ENCODE peak calls at places on chromosomes 5 and 9, in seven cellular contexts. L, U, C, S, B, O and W are unnamed samples.

GRCh38 chr9:134210511-134210907 is 46.1 kb upstream of the RNU6ATAC start:
- DNase-seq in O (no peak), B (peak), S (no peak), C (no peak), L (no peak), U (no peak), W (no peak)

GRCh38 chr9:17795708-17796107 is 216.8 kb downstream of the SH3GL2 start:
- DNase-seq in C (no peak), O (peak), S (no peak), L (no peak), U (no peak), B (no peak), W (no peak)

GRCh38 chr5:149271195-149271716 is 403 bp upstream of the AFAP1L1 start:
- DNase-seq in U (no peak), L (no peak), S (no peak), O (peak), B (no peak), C (no peak), W (peak)

GRCh38 chr5:176614805-176615478 is 5.0 kb upstream of the GPRIN1 start:
- DNase-seq in S (no peak), B (no peak), C (no peak), U (no peak), O (no peak), L (peak), W (no peak)

GRCh38 chr9:76371901-76372300 is 22.3 kb downstream of the RFK start:
- DNase-seq in B (no peak), U (no peak), O (no peak), C (no peak), S (no peak), L (peak), W (no peak)

GRCh38 chr5:135600971-135601381 is 22.2 kb upstream of the CXCL14 start:
- DNase-seq in L (no peak), O (no peak), B (no peak), U (no peak), C (no peak), S (no peak), W (no peak)

GRCh38 chr5:10707198-10708187 is 53.5 kb downstream of the DAP start:
- DNase-seq in U (no peak), B (no peak), S (no peak), O (no peak), C (no peak), L (peak), W (no peak)

GRCh38 chr5:113232667-113233066 is 202.1 kb downstream of the TSSK1B start:
- DNase-seq in U (no peak), C (no peak), O (no peak), B (no peak), L (no peak), S (no peak), W (peak)

GRCh38 chr5:21919417-21920022 is 933.6 kb downstream of the CDH12 start:
- DNase-seq in L (peak), B (no peak), C (no peak), S (peak), O (no peak), U (no peak), W (no peak)

GRCh38 chr9:35797311-35798109 is 6.1 kb downstream of the NPR2 start:
- DNase-seq in O (no peak), C (no peak), S (no peak), B (no peak), U (no peak), L (peak), W (no peak)

GRCh38 chr9:109498195-109499060 is at the start of gene PTPN3:
- DNase-seq in C (peak), U (no peak), B (peak), L (no peak), O (peak), S (no peak), W (peak)

GRCh38 chr5:109455598-109456096 is 45.9 kb upstream of the PJA2 start:
- DNase-seq in B (no peak), O (peak), U (no peak), C (no peak), S (peak), L (peak), W (peak)

GRCh38 chr5:88671808-88672499 is 211.0 kb downstream of the MEF2C start:
- DNase-seq in S (no peak), O (no peak), C (no peak), B (no peak), L (no peak), U (no peak), W (no peak)

GRCh38 chr9:75382126-75382525 is 293.8 kb downstream of the OSTF1 start:
- DNase-seq in B (no peak), C (no peak), O (no peak), S (no peak), L (no peak), U (no peak), W (no peak)

GRCh38 chr9:131420913-131421312 is 27.0 kb downstream of the PRRC2B start:
- DNase-seq in L (peak), U (no peak), B (no peak), O (no peak), S (no peak), C (no peak), W (no peak)

GRCh38 chr5:69189162-69190086 is at the start of gene CENPH:
- DNase-seq in C (peak), O (peak), S (peak), L (peak), B (peak), U (peak), W (peak)

GRCh38 chr5:149771216-149771973 is 41.3 kb downstream of the PPARGC1B start:
- DNase-seq in L (no peak), C (no peak), S (no peak), O (no peak), B (peak), U (no peak), W (no peak)

GRCh38 chr9:124133752-124134151 is 122.2 kb downstream of the LHX2 start:
- DNase-seq in C (peak), S (no peak), B (no peak), L (peak), U (no peak), O (no peak), W (peak)

GRCh38 chr5:17888155-17888554 is 253.9 kb downstream of the TAF11L14 start:
- DNase-seq in L (no peak), B (no peak), S (no peak), C (no peak), O (no peak), U (no peak), W (no peak)

GRCh38 chr9:37859043-37859442 is 44.9 kb downstream of the SLC25A51 start:
- DNase-seq in U (no peak), O (no peak), B (no peak), L (peak), S (no peak), C (no peak), W (no peak)

GRCh38 chr5:177304392-177305119 is 957 bp downstream of the PRELID1 start:
- DNase-seq in L (peak), C (no peak), S (no peak), B (no peak), O (no peak), U (no peak), W (no peak)

GRCh38 chr9:78707481-78707977 is 410.6 kb downstream of the PSAT1 start:
- DNase-seq in O (no peak), B (no peak), L (peak), S (no peak), U (no peak), C (no peak), W (no peak)

GRCh38 chr5:10874561-10874960 is 113.5 kb upstream of the DAP start:
- DNase-seq in U (no peak), O (no peak), C (no peak), L (no peak), S (no peak), B (no peak), W (no peak)

GRCh38 chr9:29349050-29349449 is 1775.8 kb upstream of the C9orf72 start:
- DNase-seq in L (no peak), B (no peak), U (no peak), C (no peak), O (no peak), S (no peak), W (no peak)

GRCh38 chr9:134950811-134951210 is 33.1 kb upstream of the FCN1 start:
- DNase-seq in S (no peak), B (peak), L (no peak), U (no peak), C (no peak), O (no peak), W (no peak)

GRCh38 chr5:65815156-65815555 is 93.2 kb downstream of the NLN start:
- DNase-seq in B (no peak), S (no peak), O (no peak), L (no peak), U (no peak), C (no peak), W (no peak)

GRCh38 chr5:179974281-179974945 is 66.7 kb upstream of the TBC1D9B start:
- DNase-seq in B (no peak), U (no peak), L (no peak), S (no peak), C (no peak), O (no peak), W (no peak)

GRCh38 chr5:175282611-175283225 is 161.3 kb downstream of the DRD1 start:
- DNase-seq in L (no peak), O (no peak), B (no peak), U (no peak), C (no peak), S (no peak), W (no peak)

GRCh38 chr9:133119039-133119438 is 2.0 kb downstream of the RALGDS start:
- DNase-seq in S (no peak), B (peak), U (peak), O (peak), L (no peak), C (no peak), W (no peak)

GRCh38 chr5:56658972-56659371 is 156.4 kb upstream of the MAP3K1 start:
- DNase-seq in S (no peak), O (no peak), U (no peak), L (no peak), C (no peak), B (no peak), W (no peak)

DNA sequence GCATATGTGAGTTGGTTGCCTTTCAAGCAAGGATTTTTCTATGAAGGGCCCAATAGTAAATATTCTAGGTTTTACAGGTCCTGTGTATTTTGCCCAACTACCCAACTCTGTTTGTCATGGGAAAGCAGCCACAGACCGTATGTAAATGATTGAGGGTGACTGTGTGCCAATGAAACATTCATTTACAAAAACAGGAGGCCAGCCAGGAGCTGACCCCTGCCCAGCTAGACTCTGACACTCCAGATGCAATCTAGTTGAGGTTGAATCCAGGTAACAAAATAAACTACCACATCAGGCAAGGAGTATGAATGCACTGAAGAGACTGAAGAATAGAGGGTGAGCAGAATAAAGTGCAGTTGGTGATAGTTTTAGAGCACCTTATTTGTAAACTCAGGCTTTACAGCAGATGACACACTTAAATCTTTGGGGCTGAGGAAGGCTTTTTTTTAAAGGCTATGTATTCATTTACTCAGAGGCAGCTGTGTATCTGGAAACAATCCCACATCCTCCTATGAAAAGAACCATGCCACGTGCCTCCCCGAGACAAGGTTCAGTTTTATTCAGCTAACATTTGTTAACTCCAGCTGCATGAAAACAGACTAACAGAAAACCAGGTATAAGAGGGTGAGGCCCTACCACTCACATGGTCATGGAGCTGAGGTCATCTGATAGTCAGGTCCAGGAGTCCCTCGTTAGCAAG is 60.7 kb downstream of the SLC1A1 start:
- DNase-seq in O (no peak), L (peak), S (no peak), U (no peak), B (no peak), C (no peak), W (no peak)
- H3K27ac ChIP-seq in O (no peak), L (no peak), S (no peak), U (no peak), B (peak), C (no peak), W (no peak)

DNA sequence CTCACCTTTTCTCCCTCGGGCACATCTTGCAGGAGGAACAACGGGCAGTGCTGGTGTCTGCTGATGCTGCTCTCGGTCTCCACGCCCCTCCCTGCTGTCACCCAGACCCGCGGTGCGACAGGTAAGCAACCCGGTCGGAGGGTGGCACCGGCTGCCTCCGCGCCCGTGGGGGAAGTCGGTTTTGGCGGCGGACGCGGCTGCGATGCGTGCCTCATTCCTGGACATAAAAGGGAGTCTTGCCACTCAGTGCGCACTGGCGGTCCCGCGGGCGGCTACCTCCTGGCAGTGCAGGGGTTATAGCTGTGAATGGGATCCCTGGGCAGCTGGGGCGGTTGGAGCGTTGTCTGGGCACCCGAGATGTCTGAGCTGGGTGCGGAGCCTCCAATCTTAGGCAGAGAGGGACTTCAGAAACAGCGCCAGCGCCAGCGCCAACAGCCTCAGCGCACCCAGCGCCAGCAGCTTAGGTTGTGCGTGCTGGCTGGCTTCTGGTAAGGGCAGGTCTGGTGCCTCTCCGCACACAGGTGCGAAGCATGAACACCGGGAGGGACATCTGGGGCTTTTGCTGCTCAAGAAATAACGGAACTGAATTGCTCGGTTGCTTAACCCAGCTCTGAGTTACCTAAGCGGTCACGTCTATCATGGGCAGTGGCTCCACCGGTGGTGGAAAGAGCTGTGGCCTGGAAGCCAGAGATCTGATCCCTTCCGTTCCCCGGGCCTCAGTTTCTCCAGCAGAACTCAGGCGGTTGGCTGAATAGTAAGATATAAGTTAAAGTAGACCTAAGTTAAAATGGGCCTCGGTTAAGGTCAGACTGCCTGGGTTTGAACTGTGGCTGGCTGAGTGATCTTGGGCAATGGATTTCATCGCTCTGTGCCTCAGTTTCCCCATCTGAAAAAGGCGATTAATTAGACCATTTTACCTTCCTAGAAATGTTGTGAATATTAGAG is 695 bp downstream of the COL15A1 start:
- DNase-seq in B (peak), C (peak), U (no peak), S (no peak), L (no peak), O (no peak), W (peak)
- H3K27ac ChIP-seq in B (no peak), C (peak), U (no peak), S (no peak), L (peak), O (peak), W (peak)

GRCh38 chr9:101371813-101372212 is 13.0 kb downstream of the BAAT start:
- DNase-seq in B (no peak), U (no peak), C (no peak), S (no peak), O (no peak), L (no peak), W (no peak)
- H3K27ac ChIP-seq in B (no peak), U (no peak), C (no peak), S (no peak), O (no peak), L (no peak), W (no peak)

DNA sequence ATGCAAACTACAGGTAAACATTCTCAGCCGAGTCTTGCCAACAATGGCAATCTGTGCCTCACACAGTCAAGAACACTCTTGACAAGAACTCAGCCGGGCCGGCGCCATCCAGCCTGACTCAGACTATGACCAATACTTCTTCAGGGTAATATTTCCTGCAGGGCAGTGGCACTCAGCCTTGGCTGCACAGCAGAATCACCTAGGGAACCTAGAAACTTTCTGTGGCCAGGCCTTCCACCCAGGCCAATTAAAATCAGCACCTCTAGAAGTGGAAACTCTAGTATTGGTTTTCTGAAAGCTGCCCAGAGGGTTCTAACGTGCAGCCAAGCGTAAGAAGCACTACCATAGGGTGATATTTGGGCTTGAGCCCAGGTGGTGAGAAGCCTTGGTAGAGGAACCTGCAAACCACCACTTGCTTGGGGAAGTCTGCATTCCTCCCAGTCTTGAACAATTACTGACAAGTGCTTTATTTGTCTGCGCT is 120.6 kb downstream of the TTLL11 start:
- DNase-seq in C (peak), B (peak), S (no peak), U (no peak), O (peak), L (peak), W (no peak)
- H3K27ac ChIP-seq in C (peak), B (no peak), S (no peak), U (no peak), O (no peak), L (no peak), W (no peak)

GRCh38 chr9:129801504-129801903 is 1.5 kb upstream of the TOR1B start:
- DNase-seq in B (no peak), O (no peak), C (no peak), U (no peak), S (no peak), L (no peak), W (no peak)
- H3K27ac ChIP-seq in B (no peak), O (no peak), C (no peak), U (no peak), S (no peak), L (no peak), W (no peak)

GRCh38 chr9:114476891-114477469 is 28.3 kb downstream of the WHRN start:
- DNase-seq in B (no peak), O (no peak), U (no peak), L (no peak), C (peak), S (no peak), W (peak)
- H3K27ac ChIP-seq in B (no peak), O (no peak), U (no peak), L (no peak), C (peak), S (no peak), W (no peak)